ENCODE peak calls at places on chromosomes 12 and 14, in ten cellular contexts. M, O, G, W, H, P, D, K, V and Z are unnamed samples.

GRCh38 chr14:99260652-99261551 is 11.1 kb downstream of the BCL11B start:
- DNase-seq in M (no peak), O (no peak), G (no peak), W (no peak), H (no peak), P (no peak), D (no peak), K (no peak), V (no peak), Z (no peak)

GRCh38 chr12:11929714-11930113 is 141.0 kb upstream of the BCL2L14 start:
- DNase-seq in M (no peak), O (no peak), G (no peak), W (no peak), H (no peak), P (no peak), D (no peak), K (no peak), V (no peak), Z (no peak)

GRCh38 chr12:11508699-11509098 is 113.3 kb upstream of the PRB2 start:
- DNase-seq in M (no peak), O (no peak), G (no peak), W (no peak), H (no peak), P (no peak), D (no peak), K (no peak), V (peak; percentile 47), Z (no peak)

GRCh38 chr12:70733385-70733784 is 96.2 kb upstream of the PTPRB start:
- DNase-seq in M (no peak), O (peak; percentile 50), G (peak; percentile 88), W (peak; percentile 29), H (no peak), P (peak; percentile 32), D (no peak), K (no peak), V (peak; percentile 60), Z (no peak)

GRCh38 chr14:99230271-99231141 is 41.5 kb downstream of the BCL11B start:
- DNase-seq in M (no peak), O (no peak), G (no peak), W (no peak), H (no peak), P (no peak), D (no peak), K (peak; percentile 17), V (no peak), Z (no peak)

GRCh38 chr12:70449074-70449757 is 83.1 kb downstream of the KCNMB4 start:
- DNase-seq in M (peak; percentile 9), O (no peak), G (no peak), W (no peak), H (no peak), P (no peak), D (no peak), K (no peak), V (no peak), Z (no peak)

GRCh38 chr14:43754838-43755237 is 752.2 kb downstream of the FSCB start:
- DNase-seq in M (no peak), O (no peak), G (no peak), W (no peak), H (no peak), P (no peak), D (no peak), K (no peak), V (no peak), Z (no peak)

GRCh38 chr12:121365416-121366062 is 13.3 kb upstream of the ANAPC5 start:
- DNase-seq in M (no peak), O (no peak), G (peak; percentile 29), W (no peak), H (no peak), P (no peak), D (no peak), K (no peak), V (no peak), Z (no peak)

GRCh38 chr14:76314521-76314951 is 61.4 kb upstream of the ESRRB start:
- DNase-seq in M (no peak), O (no peak), G (no peak), W (no peak), H (peak; percentile 20), P (no peak), D (no peak), K (no peak), V (no peak), Z (no peak)

GRCh38 chr12:123763093-123763492 is 992 bp downstream of the DNAH10 start:
- DNase-seq in M (no peak), O (no peak), G (no peak), W (no peak), H (no peak), P (no peak), D (no peak), K (no peak), V (no peak), Z (no peak)

GRCh38 chr12:132133952-132134652 is 10.0 kb downstream of the DDX51 start:
- DNase-seq in M (no peak), O (no peak), G (no peak), W (no peak), H (peak; percentile 49), P (no peak), D (no peak), K (no peak), V (no peak), Z (no peak)

GRCh38 chr12:22350817-22351371 is 16.4 kb upstream of the ST8SIA1 start:
- DNase-seq in M (no peak), O (no peak), G (no peak), W (no peak), H (no peak), P (no peak), D (no peak), K (no peak), V (no peak), Z (no peak)

GRCh38 chr14:60257862-60258261 is 8.8 kb downstream of the PPM1A start:
- DNase-seq in M (no peak), O (no peak), G (no peak), W (no peak), H (no peak), P (no peak), D (no peak), K (no peak), V (no peak), Z (no peak)

DNA sequence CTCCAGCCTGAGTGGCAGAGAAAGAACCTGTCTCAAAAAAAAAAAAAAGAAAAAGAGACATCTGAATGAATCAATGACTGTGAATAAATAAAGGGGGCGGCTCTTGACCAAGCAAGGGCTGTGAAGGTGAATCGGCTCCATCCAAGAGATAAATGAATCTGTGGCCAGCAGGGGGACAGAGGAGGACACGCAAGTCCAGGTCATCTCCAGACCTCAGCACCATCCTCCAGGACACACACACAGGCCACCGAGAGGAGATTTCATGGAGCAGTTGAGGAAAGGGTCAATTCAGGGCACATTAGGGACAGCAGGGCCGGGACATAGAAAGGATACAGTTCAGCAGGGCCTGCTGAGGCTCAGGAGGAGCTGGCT is 21.6 kb downstream of the TRPV4 start:
- DNase-seq in M (no peak), O (no peak), G (no peak), W (no peak), H (no peak), P (no peak), D (no peak), K (no peak), V (no peak), Z (no peak)
- TF ChIP-seq CTCF in M (peak; percentile 13), O (no peak), G (no peak), W (no peak), H (no peak), P (peak; percentile 14), D (no peak), K (no peak), V (no peak), Z (no peak)

GRCh38 chr12:751192-751827 is 1.1 kb upstream of the WNK1 start:
- DNase-seq in M (peak; percentile 74), O (peak; percentile 83), G (peak; percentile 96), W (peak; percentile 97), H (peak; percentile 94), P (peak; percentile 94), D (peak; percentile 93), K (peak; percentile 82), V (peak; percentile 95), Z (peak; percentile 67)

GRCh38 chr12:753401-754237 is 1.2 kb downstream of the WNK1 start:
- DNase-seq in M (no peak), O (peak; percentile 51), G (peak; percentile 32), W (no peak), H (peak; percentile 80), P (peak; percentile 28), D (peak; percentile 55), K (peak; percentile 20), V (no peak), Z (no peak)

GRCh38 chr12:754238-754816 is 1.9 kb downstream of the WNK1 start:
- DNase-seq in M (no peak), O (no peak), G (peak; percentile 27), W (no peak), H (no peak), P (no peak), D (no peak), K (no peak), V (no peak), Z (no peak)

GRCh38 chr12:751828-752672 is at the start of gene WNK1:
- DNase-seq in M (peak; percentile 96), O (peak; percentile 97), G (peak; percentile 99), W (peak; percentile 97), H (peak; percentile 98), P (peak; percentile 97), D (peak; percentile 97), K (peak; percentile 92), V (peak; percentile 98), Z (peak; percentile 91)

DNA sequence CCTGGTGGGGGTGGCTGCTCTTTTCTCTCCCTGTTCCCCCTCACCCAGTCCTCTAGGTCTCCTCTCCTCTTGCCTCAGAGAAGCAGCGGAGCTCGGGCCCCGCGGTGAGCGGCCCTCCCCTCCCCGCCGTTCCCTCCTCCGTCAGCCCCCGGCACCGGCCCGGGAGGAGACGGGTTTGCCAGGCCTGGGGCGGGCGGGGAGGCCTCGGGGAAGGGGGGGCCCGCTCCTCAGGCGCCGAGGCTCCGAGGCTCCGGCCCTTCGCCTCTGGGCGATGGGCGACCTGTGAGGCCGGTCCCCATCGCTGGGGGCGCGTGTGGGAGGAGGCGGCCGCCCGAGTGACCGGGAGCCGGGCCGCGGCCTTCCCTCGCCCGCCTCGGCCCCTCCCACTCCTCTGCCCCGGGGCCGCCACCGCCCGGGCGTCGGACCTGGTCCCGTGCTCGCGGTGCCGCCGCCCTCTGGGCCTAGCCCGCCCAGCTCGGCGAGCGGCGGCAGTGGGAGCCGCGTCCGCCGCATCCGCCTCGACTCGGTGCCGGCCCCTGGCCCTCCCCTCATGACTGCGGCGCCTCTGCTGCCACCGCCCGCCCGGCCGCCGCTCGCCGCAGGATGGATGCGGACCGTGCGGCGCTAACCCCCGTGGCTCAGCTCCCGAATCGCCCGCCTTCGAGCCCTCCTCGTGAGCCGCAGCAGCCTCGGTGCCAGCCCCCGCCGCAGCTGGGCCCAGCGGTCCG is 458 bp downstream of the WNK1 start:
- DNase-seq in M (no peak), O (peak; percentile 74), G (peak; percentile 27), W (no peak), H (peak; percentile 89), P (peak; percentile 67), D (peak; percentile 75), K (peak; percentile 22), V (no peak), Z (no peak)
- TF ChIP-seq CTCF in M (peak; percentile 3), O (peak; percentile 10), G (no peak), W (no peak), H (peak; percentile 24), P (peak; percentile 28), D (peak; percentile 33), K (no peak), V (no peak), Z (no peak)

GRCh38 chr12:3964404-3964803 is 91.2 kb upstream of the PARP11 start:
- DNase-seq in M (no peak), O (peak; percentile 39), G (no peak), W (no peak), H (no peak), P (peak; percentile 45), D (no peak), K (no peak), V (no peak), Z (no peak)
- TF ChIP-seq CTCF in M (peak; percentile 15), O (peak; percentile 51), G (peak; percentile 10), W (no peak), H (peak; percentile 20), P (no peak), D (no peak), K (no peak), V (no peak), Z (no peak)

GRCh38 chr12:120235369-120236123 is 30.0 kb downstream of the PXN start:
- DNase-seq in M (no peak), O (no peak), G (no peak), W (no peak), H (no peak), P (no peak), D (no peak), K (no peak), V (no peak), Z (no peak)
- TF ChIP-seq CTCF in M (peak; percentile 23), O (no peak), G (peak; percentile 40), W (no peak), H (no peak), P (peak; percentile 25), D (no peak), K (no peak), V (peak; percentile 60), Z (peak; percentile 3)